ENCODE peak calls at places on chromosomes 1 and 21, in ten cellular contexts. U, W, J, Z, C, L, Y, K, T and R are unnamed samples. For H3K27me3 and H3K4me1, the result is how much of the 10 kb centered on the place peaks cover.

GRCh38 chr1:29736582-29737188 is 500.4 kb downstream of the PTPRU start:
- DNase-seq in U (no peak), W (peak), J (peak), Z (peak), C (peak), L (peak), Y (no peak), K (no peak), T (peak), R (no peak)

GRCh38 chr1:1990222-1990621 is 13.4 kb downstream of the CFAP74 start:
- DNase-seq in U (no peak), W (no peak), J (no peak), Z (no peak), C (no peak), L (peak), Y (no peak), K (no peak), T (peak), R (no peak)

GRCh38 chr1:36835696-36836095 is 198.6 kb downstream of the GRIK3 start:
- DNase-seq in U (no peak), W (no peak), J (no peak), Z (no peak), C (no peak), L (no peak), Y (no peak), K (no peak), T (no peak), R (no peak)

GRCh38 chr1:108610073-108610472 is 50.2 kb downstream of the EEIG2 start:
- DNase-seq in U (no peak), W (no peak), J (no peak), Z (no peak), C (no peak), L (no peak), Y (no peak), K (no peak), T (no peak), R (no peak)

GRCh38 chr1:161915051-161915503 is 108.6 kb downstream of the OLFML2B start:
- DNase-seq in U (no peak), W (no peak), J (no peak), Z (peak), C (no peak), L (no peak), Y (no peak), K (no peak), T (no peak), R (no peak)

GRCh38 chr1:32933742-32934322 is 30.8 kb downstream of the RNF19B start:
- DNase-seq in U (no peak), W (peak), J (peak), Z (peak), C (no peak), L (peak), Y (peak), K (no peak), T (no peak), R (no peak)

GRCh38 chr1:54857066-54857660 is 29.8 kb downstream of the DHCR24 start:
- DNase-seq in U (peak), W (no peak), J (no peak), Z (no peak), C (no peak), L (peak), Y (no peak), K (no peak), T (no peak), R (no peak)

GRCh38 chr1:103171041-103171590 is 62.8 kb upstream of the COL11A1 start:
- DNase-seq in U (no peak), W (no peak), J (no peak), Z (peak), C (no peak), L (no peak), Y (no peak), K (no peak), T (no peak), R (no peak)

GRCh38 chr21:14923468-14923867 is 141.3 kb downstream of the NRIP1 start:
- DNase-seq in U (no peak), W (peak), J (no peak), Z (peak), C (no peak), L (no peak), Y (no peak), K (no peak), T (no peak), R (no peak)

GRCh38 chr1:115426271-115426771 is 88.3 kb upstream of the NGF start:
- DNase-seq in U (peak), W (peak), J (no peak), Z (peak), C (no peak), L (peak), Y (no peak), K (peak), T (peak), R (no peak)

GRCh38 chr1:92937731-92938130 is 23.5 kb downstream of the DIPK1A start:
- DNase-seq in U (no peak), W (no peak), J (no peak), Z (no peak), C (no peak), L (no peak), Y (no peak), K (no peak), T (no peak), R (no peak)

GRCh38 chr21:40054403-40054802 is 187.2 kb downstream of the PCP4 start:
- DNase-seq in U (peak), W (peak), J (no peak), Z (no peak), C (no peak), L (no peak), Y (peak), K (no peak), T (no peak), R (no peak)

GRCh38 chr1:42925132-42925769 is 33.4 kb downstream of the SLC2A1 start:
- DNase-seq in U (no peak), W (no peak), J (peak), Z (no peak), C (peak), L (no peak), Y (no peak), K (no peak), T (no peak), R (no peak)

GRCh38 chr1:238485062-238485905 is 594.6 kb upstream of the ZP4 start:
- DNase-seq in U (no peak), W (peak), J (peak), Z (peak), C (no peak), L (no peak), Y (peak), K (no peak), T (no peak), R (no peak)

GRCh38 chr1:85582687-85583354 is 2.3 kb downstream of the CCN1 start:
- DNase-seq in U (no peak), W (peak), J (no peak), Z (peak), C (peak), L (no peak), Y (no peak), K (no peak), T (no peak), R (peak)

GRCh38 chr1:208431721-208432120 is 187.5 kb upstream of the PLXNA2 start:
- DNase-seq in U (no peak), W (peak), J (no peak), Z (peak), C (no peak), L (no peak), Y (no peak), K (no peak), T (no peak), R (no peak)

GRCh38 chr21:35254752-35255138 is 205.6 kb upstream of the RUNX1 start:
- DNase-seq in U (no peak), W (no peak), J (no peak), Z (no peak), C (no peak), L (no peak), Y (no peak), K (no peak), T (no peak), R (no peak)

GRCh38 chr1:13730751-13731482 is 30.9 kb downstream of the PRDM2 start:
- DNase-seq in U (no peak), W (no peak), J (no peak), Z (peak), C (no peak), L (no peak), Y (peak), K (no peak), T (peak), R (no peak)

GRCh38 chr1:7447736-7448135 is 323.4 kb upstream of the VAMP3 start:
- DNase-seq in U (no peak), W (no peak), J (no peak), Z (no peak), C (no peak), L (no peak), Y (no peak), K (no peak), T (no peak), R (no peak)

GRCh38 chr1:23732363-23733224 is 10.7 kb upstream of the ELOA start:
- DNase-seq in U (no peak), W (peak), J (no peak), Z (peak), C (no peak), L (no peak), Y (no peak), K (no peak), T (no peak), R (no peak)

GRCh38 chr1:23727362-23727811 is 15.9 kb upstream of the ELOA start:
- DNase-seq in U (peak), W (no peak), J (no peak), Z (peak), C (no peak), L (peak), Y (peak), K (peak), T (peak), R (no peak)

GRCh38 chr1:23726669-23727068 is 16.6 kb upstream of the ELOA start:
- DNase-seq in U (no peak), W (no peak), J (no peak), Z (no peak), C (no peak), L (no peak), Y (no peak), K (no peak), T (no peak), R (no peak)

DNA sequence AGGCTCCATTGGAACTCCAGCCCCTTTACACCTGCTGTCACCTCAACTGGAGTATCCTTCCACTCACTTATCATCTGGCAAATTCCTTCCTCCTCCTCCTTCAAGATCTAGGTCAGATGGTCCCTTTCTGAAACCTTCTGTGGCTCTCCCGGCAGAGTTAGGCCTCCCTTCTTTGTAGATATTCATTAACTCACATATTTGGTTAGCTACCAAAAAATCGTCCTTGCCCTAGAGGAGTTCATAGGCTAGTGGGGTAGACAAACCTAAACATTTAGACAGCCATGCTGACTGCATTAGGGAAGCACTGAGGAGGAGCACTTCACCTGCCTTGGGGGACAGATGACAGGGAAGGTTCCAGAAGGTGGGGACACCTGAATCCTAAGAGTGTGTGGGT is 14.3 kb upstream of the ELOA start:
- DNase-seq in U (no peak), W (no peak), J (no peak), Z (no peak), C (no peak), L (no peak), Y (no peak), K (no peak), T (no peak), R (no peak)
- TF ChIP-seq CTCF in U (no peak), W (no peak), J (no peak), Z (no peak), C (no peak), L (no peak), Y (no peak), K (no peak), T (no peak), R (no peak)

GRCh38 chr1:22280526-22280925 is 137.6 kb upstream of the WNT4 start:
- DNase-seq in U (peak), W (no peak), J (no peak), Z (no peak), C (no peak), L (no peak), Y (no peak), K (no peak), T (no peak), R (no peak)
- H3K27me3 ChIP-seq in U (under half), W (under half), J (under half), Z (half or more), C (under half), L (under half), Y (under half), K (under half), T (under half), R (under half)

DNA sequence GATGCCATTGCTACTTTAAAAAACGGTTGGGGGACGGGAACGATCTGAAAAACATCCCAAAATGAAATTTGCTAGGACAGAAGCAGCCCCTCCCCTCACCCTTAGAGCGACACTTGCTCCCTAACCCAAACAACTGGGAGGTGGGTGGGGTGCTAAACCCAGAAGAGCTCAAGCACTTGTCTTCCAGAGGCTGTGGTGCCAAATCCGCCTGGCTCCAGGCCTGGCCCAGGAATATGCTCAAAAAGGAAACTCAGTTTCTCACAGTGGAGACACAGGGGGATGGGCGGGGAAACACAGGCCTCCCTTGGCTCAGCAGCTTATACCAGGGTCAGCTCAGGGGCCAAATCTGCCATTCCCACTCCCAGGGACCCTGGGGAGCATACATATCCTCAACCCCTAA is 658 bp upstream of the PBXIP1 start:
- DNase-seq in U (peak), W (no peak), J (peak), Z (no peak), C (no peak), L (no peak), Y (no peak), K (no peak), T (peak), R (no peak)
- H3K4me1 ChIP-seq in U (under half), W (under half), J (under half), Z (under half), C (under half), L (half or more), Y (under half), K (under half), T (half or more), R (half or more)

GRCh38 chr1:199161766-199162303 is 523.0 kb downstream of the PTPRC start:
- DNase-seq in U (no peak), W (no peak), J (no peak), Z (no peak), C (no peak), L (no peak), Y (no peak), K (no peak), T (no peak), R (no peak)

GRCh38 chr1:199163277-199164069 is 524.6 kb downstream of the PTPRC start:
- DNase-seq in U (no peak), W (no peak), J (no peak), Z (no peak), C (no peak), L (no peak), Y (no peak), K (no peak), T (no peak), R (no peak)

GRCh38 chr1:199157494-199157893 is 518.7 kb downstream of the PTPRC start:
- DNase-seq in U (no peak), W (peak), J (no peak), Z (peak), C (no peak), L (no peak), Y (no peak), K (no peak), T (no peak), R (no peak)

GRCh38 chr1:199160521-199161318 is 521.9 kb downstream of the PTPRC start:
- DNase-seq in U (no peak), W (no peak), J (no peak), Z (no peak), C (no peak), L (no peak), Y (no peak), K (no peak), T (no peak), R (no peak)

DNA sequence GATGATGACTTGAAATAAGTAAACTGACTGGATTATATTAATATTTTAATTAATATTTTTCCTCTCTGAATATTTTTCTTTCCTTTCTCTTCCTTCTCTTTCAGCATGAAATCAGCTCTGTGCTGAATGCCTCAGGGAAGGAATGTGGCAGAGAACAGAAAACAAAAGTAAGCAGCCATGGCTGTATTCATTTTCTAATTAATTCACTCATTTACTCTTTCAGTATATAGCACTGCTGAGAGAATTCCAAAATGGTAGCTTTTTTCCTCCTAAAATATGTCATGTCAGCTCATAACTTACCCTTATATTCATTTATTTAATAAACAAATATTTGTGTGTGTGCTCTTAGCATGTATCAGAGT is 522.5 kb downstream of the PTPRC start:
- DNase-seq in U (no peak), W (no peak), J (no peak), Z (no peak), C (no peak), L (no peak), Y (no peak), K (no peak), T (no peak), R (no peak)
- TF ChIP-seq CTCF in U (no peak), W (no peak), J (no peak), Z (no peak), C (no peak), L (no peak), Y (no peak), K (no peak), T (no peak), R (no peak)

GRCh38 chr1:110113551-110113950 is 1.3 kb downstream of the UBL4B start:
- DNase-seq in U (no peak), W (peak), J (no peak), Z (no peak), C (no peak), L (no peak), Y (no peak), K (no peak), T (no peak), R (no peak)
- H3K27me3 ChIP-seq in U (under half), W (under half), J (under half), Z (half or more), C (under half), L (under half), Y (under half), K (under half), T (under half), R (under half)

GRCh38 chr1:19455353-19455752 is 30.0 kb downstream of the CAPZB start:
- DNase-seq in U (no peak), W (no peak), J (no peak), Z (no peak), C (no peak), L (no peak), Y (no peak), K (no peak), T (no peak), R (no peak)

GRCh38 chr1:19452221-19452663 is 33.1 kb downstream of the CAPZB start:
- DNase-seq in U (peak), W (no peak), J (no peak), Z (peak), C (no peak), L (no peak), Y (peak), K (peak), T (no peak), R (no peak)

GRCh38 chr1:19454265-19455198 is 30.8 kb downstream of the CAPZB start:
- DNase-seq in U (no peak), W (no peak), J (no peak), Z (no peak), C (no peak), L (no peak), Y (no peak), K (no peak), T (no peak), R (no peak)

GRCh38 chr1:19450811-19451564 is 34.4 kb downstream of the CAPZB start:
- DNase-seq in U (no peak), W (peak), J (no peak), Z (peak), C (no peak), L (peak), Y (peak), K (no peak), T (no peak), R (no peak)

DNA sequence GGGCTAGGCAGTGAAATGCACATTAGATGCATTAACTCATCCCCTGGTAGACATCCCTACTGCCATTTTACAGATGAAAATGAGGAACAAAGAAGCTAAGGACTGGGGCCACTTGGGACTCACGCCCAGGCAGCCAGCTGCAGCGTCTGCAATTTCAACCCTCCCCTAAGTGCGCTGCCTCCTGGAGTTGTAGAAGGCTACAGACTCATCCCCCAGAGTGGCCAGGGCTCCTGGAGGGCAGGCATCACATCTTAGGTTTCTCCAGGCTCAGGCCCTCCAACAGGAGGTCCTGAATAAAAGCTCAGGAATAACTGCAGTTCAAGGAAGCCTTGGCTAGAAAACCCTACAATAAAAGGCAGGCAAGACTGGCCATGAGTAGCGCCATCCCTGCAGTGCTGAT is 31.5 kb downstream of the CAPZB start:
- DNase-seq in U (no peak), W (no peak), J (no peak), Z (no peak), C (no peak), L (no peak), Y (no peak), K (no peak), T (no peak), R (no peak)
- H3K4me1 ChIP-seq in U (half or more), W (under half), J (half or more), Z (half or more), C (under half), L (half or more), Y (under half), K (half or more), T (half or more), R (half or more)

GRCh38 chr1:90612033-90612432 is 105.1 kb downstream of the BARHL2 start:
- DNase-seq in U (no peak), W (no peak), J (no peak), Z (no peak), C (no peak), L (no peak), Y (no peak), K (no peak), T (no peak), R (no peak)

GRCh38 chr1:90614872-90615271 is 102.2 kb downstream of the BARHL2 start:
- DNase-seq in U (no peak), W (no peak), J (peak), Z (no peak), C (no peak), L (no peak), Y (no peak), K (no peak), T (no peak), R (no peak)

GRCh38 chr1:90613371-90613770 is 103.7 kb downstream of the BARHL2 start:
- DNase-seq in U (no peak), W (no peak), J (no peak), Z (no peak), C (no peak), L (no peak), Y (no peak), K (no peak), T (no peak), R (no peak)

GRCh38 chr1:90616395-90616794 is 100.7 kb downstream of the BARHL2 start:
- DNase-seq in U (no peak), W (peak), J (peak), Z (no peak), C (peak), L (no peak), Y (no peak), K (no peak), T (no peak), R (no peak)
- TF ChIP-seq CTCF in U (no peak), W (peak), J (peak), Z (peak), C (peak), L (no peak), Y (no peak), K (no peak), T (no peak), R (no peak)

GRCh38 chr1:34656299-34656698 is 98.5 kb upstream of the GJB5 start:
- DNase-seq in U (no peak), W (no peak), J (no peak), Z (no peak), C (no peak), L (no peak), Y (no peak), K (no peak), T (no peak), R (peak)

GRCh38 chr1:34650800-34651199 is 104.0 kb upstream of the GJB5 start:
- DNase-seq in U (no peak), W (no peak), J (no peak), Z (no peak), C (no peak), L (no peak), Y (no peak), K (no peak), T (no peak), R (no peak)

GRCh38 chr1:34650090-34650489 is 104.8 kb upstream of the GJB5 start:
- DNase-seq in U (no peak), W (no peak), J (no peak), Z (no peak), C (no peak), L (no peak), Y (no peak), K (no peak), T (no peak), R (no peak)

GRCh38 chr1:34655206-34655909 is 99.5 kb upstream of the GJB5 start:
- DNase-seq in U (no peak), W (no peak), J (no peak), Z (no peak), C (no peak), L (no peak), Y (no peak), K (no peak), T (no peak), R (no peak)

GRCh38 chr1:34653110-34653509 is 101.7 kb upstream of the GJB5 start:
- DNase-seq in U (no peak), W (no peak), J (no peak), Z (no peak), C (no peak), L (no peak), Y (no peak), K (no peak), T (no peak), R (peak)
- H3K27me3 ChIP-seq in U (under half), W (under half), J (under half), Z (under half), C (under half), L (under half), Y (under half), K (half or more), T (under half), R (half or more)